ENCODE peak calls at places on chromosomes 6 and 20, in seven cellular contexts. One of them, this sample, is unnamed.

GRCh38 chr6:117595099-117595923 is 7.0 kb downstream of the GOPC start:
- DNase-seq in trophoblast cell: no peak
- DNase-seq in neuronal stem cell: no peak
- DNase-seq in IMR-90: no peak
- DNase-seq in mesendoderm: no peak
- DNase-seq in mesenchymal stem cell: no peak
- DNase-seq in H1: no peak
- DNase-seq in this sample: no peak

GRCh38 chr6:151445482-151445881 is 6.4 kb downstream of the RMND1 start:
- DNase-seq in trophoblast cell: peak
- DNase-seq in neuronal stem cell: no peak
- DNase-seq in IMR-90: peak
- DNase-seq in mesendoderm: no peak
- DNase-seq in mesenchymal stem cell: peak
- DNase-seq in H1: no peak
- DNase-seq in this sample: no peak

GRCh38 chr6:10618409-10618808 is 76.0 kb downstream of the C6orf52 start:
- DNase-seq in trophoblast cell: no peak
- DNase-seq in neuronal stem cell: no peak
- DNase-seq in IMR-90: no peak
- DNase-seq in mesendoderm: no peak
- DNase-seq in mesenchymal stem cell: no peak
- DNase-seq in H1: no peak
- DNase-seq in this sample: no peak

GRCh38 chr6:132952468-132952867 is 138.1 kb downstream of the RPS12 start:
- DNase-seq in trophoblast cell: no peak
- DNase-seq in neuronal stem cell: no peak
- DNase-seq in IMR-90: peak
- DNase-seq in mesendoderm: no peak
- DNase-seq in mesenchymal stem cell: no peak
- DNase-seq in H1: no peak
- DNase-seq in this sample: no peak

GRCh38 chr6:8023638-8024037 is 40.6 kb downstream of the BLOC1S5 start:
- DNase-seq in trophoblast cell: no peak
- DNase-seq in neuronal stem cell: no peak
- DNase-seq in IMR-90: no peak
- DNase-seq in mesendoderm: no peak
- DNase-seq in mesenchymal stem cell: no peak
- DNase-seq in H1: no peak
- DNase-seq in this sample: no peak

GRCh38 chr20:48126227-48126740 is 341.0 kb upstream of the SULF2 start:
- DNase-seq in trophoblast cell: no peak
- DNase-seq in neuronal stem cell: no peak
- DNase-seq in IMR-90: no peak
- DNase-seq in mesendoderm: peak
- DNase-seq in mesenchymal stem cell: no peak
- DNase-seq in H1: no peak
- DNase-seq in this sample: no peak

GRCh38 chr6:44161997-44162338 is 3.3 kb downstream of the CAPN11 start:
- DNase-seq in trophoblast cell: no peak
- DNase-seq in neuronal stem cell: no peak
- DNase-seq in IMR-90: peak
- DNase-seq in mesendoderm: no peak
- DNase-seq in mesenchymal stem cell: no peak
- DNase-seq in H1: peak
- DNase-seq in this sample: no peak

GRCh38 chr6:110039996-110040383 is 61.9 kb downstream of the GPR6 start:
- DNase-seq in trophoblast cell: no peak
- DNase-seq in neuronal stem cell: no peak
- DNase-seq in IMR-90: peak
- DNase-seq in mesendoderm: peak
- DNase-seq in mesenchymal stem cell: peak
- DNase-seq in H1: peak
- DNase-seq in this sample: peak

GRCh38 chr6:152746172-152746553 is 4.4 kb upstream of the VIP start:
- DNase-seq in trophoblast cell: no peak
- DNase-seq in neuronal stem cell: no peak
- DNase-seq in IMR-90: peak
- DNase-seq in mesendoderm: no peak
- DNase-seq in mesenchymal stem cell: peak
- DNase-seq in H1: no peak
- DNase-seq in this sample: no peak

GRCh38 chr6:65637289-65638046 is 69.6 kb downstream of the EYS start:
- DNase-seq in trophoblast cell: no peak
- DNase-seq in neuronal stem cell: no peak
- DNase-seq in IMR-90: no peak
- DNase-seq in mesendoderm: no peak
- DNase-seq in mesenchymal stem cell: no peak
- DNase-seq in H1: no peak
- DNase-seq in this sample: no peak

GRCh38 chr6:115594894-115595293 is 465.8 kb downstream of the FRK start:
- DNase-seq in trophoblast cell: no peak
- DNase-seq in neuronal stem cell: no peak
- DNase-seq in IMR-90: no peak
- DNase-seq in mesendoderm: no peak
- DNase-seq in mesenchymal stem cell: no peak
- DNase-seq in H1: no peak
- DNase-seq in this sample: no peak

GRCh38 chr6:159790947-159791598 is 806 bp downstream of the MRPL18 start:
- DNase-seq in trophoblast cell: no peak
- DNase-seq in neuronal stem cell: no peak
- DNase-seq in IMR-90: no peak
- DNase-seq in mesendoderm: peak
- DNase-seq in mesenchymal stem cell: peak
- DNase-seq in H1: no peak
- DNase-seq in this sample: no peak
- H3K18ac ChIP-seq in trophoblast cell: peak
- H3K18ac ChIP-seq in neuronal stem cell: no peak
- H3K18ac ChIP-seq in IMR-90: no peak
- H3K18ac ChIP-seq in mesendoderm: peak
- H3K18ac ChIP-seq in mesenchymal stem cell: no peak
- H3K18ac ChIP-seq in H1: no peak
- H3K18ac ChIP-seq in this sample: no peak

GRCh38 chr6:1940381-1940780 is 305.0 kb downstream of the GMDS start:
- DNase-seq in trophoblast cell: no peak
- DNase-seq in neuronal stem cell: no peak
- DNase-seq in IMR-90: no peak
- DNase-seq in mesendoderm: no peak
- DNase-seq in mesenchymal stem cell: no peak
- DNase-seq in H1: no peak
- DNase-seq in this sample: no peak
- H3K4ac ChIP-seq in trophoblast cell: no peak
- H3K4ac ChIP-seq in neuronal stem cell: no peak
- H3K4ac ChIP-seq in IMR-90: no peak
- H3K4ac ChIP-seq in mesendoderm: no peak
- H3K4ac ChIP-seq in mesenchymal stem cell: no peak
- H3K4ac ChIP-seq in H1: no peak
- H3K4ac ChIP-seq in this sample: no peak

GRCh38 chr6:155487362-155488130 is 31.9 kb upstream of the NOX3 start:
- DNase-seq in trophoblast cell: no peak
- DNase-seq in neuronal stem cell: no peak
- DNase-seq in IMR-90: no peak
- DNase-seq in mesendoderm: no peak
- DNase-seq in mesenchymal stem cell: no peak
- DNase-seq in H1: no peak
- DNase-seq in this sample: no peak
- H3K18ac ChIP-seq in trophoblast cell: no peak
- H3K18ac ChIP-seq in neuronal stem cell: no peak
- H3K18ac ChIP-seq in IMR-90: no peak
- H3K18ac ChIP-seq in mesendoderm: no peak
- H3K18ac ChIP-seq in mesenchymal stem cell: no peak
- H3K18ac ChIP-seq in H1: no peak
- H3K18ac ChIP-seq in this sample: no peak

GRCh38 chr20:1830240-1830639 is 65.0 kb upstream of the SIRPA start:
- DNase-seq in trophoblast cell: peak
- DNase-seq in neuronal stem cell: no peak
- DNase-seq in IMR-90: peak
- DNase-seq in mesendoderm: peak
- DNase-seq in mesenchymal stem cell: peak
- DNase-seq in H1: no peak
- DNase-seq in this sample: no peak

GRCh38 chr20:1827974-1828785 is 67.0 kb upstream of the SIRPA start:
- DNase-seq in trophoblast cell: peak
- DNase-seq in neuronal stem cell: no peak
- DNase-seq in IMR-90: no peak
- DNase-seq in mesendoderm: peak
- DNase-seq in mesenchymal stem cell: no peak
- DNase-seq in H1: no peak
- DNase-seq in this sample: no peak

GRCh38 chr20:1829531-1829930 is 65.7 kb upstream of the SIRPA start:
- DNase-seq in trophoblast cell: no peak
- DNase-seq in neuronal stem cell: no peak
- DNase-seq in IMR-90: no peak
- DNase-seq in mesendoderm: no peak
- DNase-seq in mesenchymal stem cell: no peak
- DNase-seq in H1: no peak
- DNase-seq in this sample: no peak

GRCh38 chr20:1827510-1827973 is 67.7 kb upstream of the SIRPA start:
- DNase-seq in trophoblast cell: no peak
- DNase-seq in neuronal stem cell: no peak
- DNase-seq in IMR-90: no peak
- DNase-seq in mesendoderm: no peak
- DNase-seq in mesenchymal stem cell: no peak
- DNase-seq in H1: no peak
- DNase-seq in this sample: no peak

DNA sequence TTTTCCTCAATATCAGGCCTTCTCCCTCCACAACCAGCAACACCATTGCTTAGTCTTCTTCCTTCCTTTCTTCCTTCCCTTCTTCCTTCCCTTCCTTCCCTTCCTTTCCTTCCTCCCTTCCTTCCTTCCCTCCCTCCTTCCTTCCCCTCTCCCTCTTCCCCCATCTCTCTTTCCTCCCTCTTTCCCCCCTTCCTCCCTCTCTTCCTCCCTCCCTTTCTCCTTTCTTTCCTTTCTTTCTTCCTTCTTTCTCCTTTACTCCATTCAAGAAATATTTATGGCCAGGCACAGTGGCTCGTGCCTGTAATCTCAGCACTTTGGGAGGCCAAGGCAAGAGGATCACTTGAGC is 66.4 kb upstream of the SIRPA start:
- DNase-seq in trophoblast cell: no peak
- DNase-seq in neuronal stem cell: no peak
- DNase-seq in IMR-90: no peak
- DNase-seq in mesendoderm: no peak
- DNase-seq in mesenchymal stem cell: no peak
- DNase-seq in H1: no peak
- DNase-seq in this sample: no peak
- H3K4ac ChIP-seq in trophoblast cell: no peak
- H3K4ac ChIP-seq in neuronal stem cell: no peak
- H3K4ac ChIP-seq in IMR-90: peak
- H3K4ac ChIP-seq in mesendoderm: no peak
- H3K4ac ChIP-seq in mesenchymal stem cell: peak
- H3K4ac ChIP-seq in H1: no peak
- H3K4ac ChIP-seq in this sample: no peak

DNA sequence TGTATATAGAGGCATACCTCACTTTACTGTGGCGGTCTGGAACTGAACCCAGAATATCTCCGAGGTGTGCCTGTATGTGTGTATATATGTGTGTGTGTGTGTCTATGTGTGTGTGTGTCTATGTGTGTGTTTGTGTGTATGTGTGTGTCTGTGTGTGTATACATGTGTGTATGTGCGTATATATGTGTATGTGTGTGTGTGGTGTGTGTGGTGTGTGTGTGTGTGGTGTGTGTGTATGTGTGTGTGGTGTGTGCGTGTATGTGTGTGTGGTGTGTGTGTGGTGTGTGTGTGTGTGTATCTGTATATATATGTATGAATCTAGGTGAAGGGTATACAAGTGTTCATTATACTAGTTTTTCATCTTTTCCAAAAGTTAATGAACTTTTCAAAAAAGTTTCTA is 4.2 kb upstream of the NPEPL1 start:
- DNase-seq in trophoblast cell: no peak
- DNase-seq in neuronal stem cell: no peak
- DNase-seq in IMR-90: no peak
- DNase-seq in mesendoderm: no peak
- DNase-seq in mesenchymal stem cell: no peak
- DNase-seq in H1: no peak
- DNase-seq in this sample: no peak
- H3K18ac ChIP-seq in trophoblast cell: no peak
- H3K18ac ChIP-seq in neuronal stem cell: no peak
- H3K18ac ChIP-seq in IMR-90: no peak
- H3K18ac ChIP-seq in mesendoderm: no peak
- H3K18ac ChIP-seq in mesenchymal stem cell: no peak
- H3K18ac ChIP-seq in H1: no peak
- H3K18ac ChIP-seq in this sample: peak

DNA sequence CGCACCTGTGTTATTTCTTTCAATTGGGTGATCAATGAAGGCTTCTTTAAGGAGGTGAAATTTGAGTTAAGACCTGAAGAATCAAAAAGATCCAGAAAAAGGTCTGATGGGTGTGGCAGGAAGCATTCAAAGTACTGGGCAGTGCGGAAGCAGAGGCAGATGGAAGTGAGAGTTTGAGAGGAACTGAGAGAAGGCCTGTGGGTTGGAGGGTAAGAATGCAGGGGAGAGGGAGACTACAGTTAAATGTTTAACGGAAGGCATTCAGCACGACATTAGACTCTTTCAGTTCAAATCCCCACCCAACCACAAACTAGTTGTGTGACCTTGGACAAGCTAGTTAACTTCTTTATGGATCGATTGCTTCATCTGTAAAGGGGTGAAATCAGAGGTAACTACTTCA is 50.5 kb upstream of the GCM1 start:
- DNase-seq in trophoblast cell: no peak
- DNase-seq in neuronal stem cell: no peak
- DNase-seq in IMR-90: no peak
- DNase-seq in mesendoderm: no peak
- DNase-seq in mesenchymal stem cell: no peak
- DNase-seq in H1: no peak
- DNase-seq in this sample: no peak
- H3K4ac ChIP-seq in trophoblast cell: no peak
- H3K4ac ChIP-seq in neuronal stem cell: no peak
- H3K4ac ChIP-seq in IMR-90: no peak
- H3K4ac ChIP-seq in mesendoderm: no peak
- H3K4ac ChIP-seq in mesenchymal stem cell: no peak
- H3K4ac ChIP-seq in H1: no peak
- H3K4ac ChIP-seq in this sample: no peak

GRCh38 chr6:42454428-42454791 is 2.7 kb upstream of the TRERF1 start:
- DNase-seq in trophoblast cell: no peak
- DNase-seq in neuronal stem cell: peak
- DNase-seq in IMR-90: no peak
- DNase-seq in mesendoderm: peak
- DNase-seq in mesenchymal stem cell: peak
- DNase-seq in H1: peak
- DNase-seq in this sample: peak
- H3K18ac ChIP-seq in trophoblast cell: peak
- H3K18ac ChIP-seq in neuronal stem cell: peak
- H3K18ac ChIP-seq in IMR-90: no peak
- H3K18ac ChIP-seq in mesendoderm: peak
- H3K18ac ChIP-seq in mesenchymal stem cell: no peak
- H3K18ac ChIP-seq in H1: peak
- H3K18ac ChIP-seq in this sample: no peak

GRCh38 chr6:87763901-87764300 is 61.9 kb upstream of the AKIRIN2 start:
- DNase-seq in trophoblast cell: no peak
- DNase-seq in neuronal stem cell: no peak
- DNase-seq in IMR-90: no peak
- DNase-seq in mesendoderm: no peak
- DNase-seq in mesenchymal stem cell: no peak
- DNase-seq in H1: no peak
- DNase-seq in this sample: no peak
- H3K4ac ChIP-seq in trophoblast cell: no peak
- H3K4ac ChIP-seq in neuronal stem cell: no peak
- H3K4ac ChIP-seq in IMR-90: no peak
- H3K4ac ChIP-seq in mesendoderm: no peak
- H3K4ac ChIP-seq in mesenchymal stem cell: no peak
- H3K4ac ChIP-seq in H1: no peak
- H3K4ac ChIP-seq in this sample: no peak

GRCh38 chr6:159959976-159960384 is 8.9 kb upstream of the IGF2R start:
- DNase-seq in trophoblast cell: no peak
- DNase-seq in neuronal stem cell: no peak
- DNase-seq in IMR-90: peak
- DNase-seq in mesendoderm: no peak
- DNase-seq in mesenchymal stem cell: no peak
- DNase-seq in H1: peak
- DNase-seq in this sample: no peak
- H3K18ac ChIP-seq in trophoblast cell: no peak
- H3K18ac ChIP-seq in neuronal stem cell: no peak
- H3K18ac ChIP-seq in IMR-90: peak
- H3K18ac ChIP-seq in mesendoderm: no peak
- H3K18ac ChIP-seq in mesenchymal stem cell: no peak
- H3K18ac ChIP-seq in H1: no peak
- H3K18ac ChIP-seq in this sample: no peak